ENCODE peak calls at places on chromosomes 16 and 17, in seven cellular contexts. Y, I, H, C, V, L and K are unnamed samples.

GRCh38 chr17:7043544-7044268 is at the start of gene SLC16A11:
- DNase-seq in Y (no peak), I (no peak), H (peak), C (peak), V (peak), L (peak), K (peak)

GRCh38 chr16:49951568-49952195 is 73.3 kb upstream of the CNEP1R1 start:
- DNase-seq in Y (peak), I (no peak), H (no peak), C (no peak), V (no peak), L (no peak), K (peak)

GRCh38 chr17:1375615-1376014 is 24.4 kb downstream of the YWHAE start:
- DNase-seq in Y (no peak), I (no peak), H (no peak), C (no peak), V (no peak), L (no peak), K (no peak)

GRCh38 chr17:72370819-72371218 is 250.0 kb downstream of the SOX9 start:
- DNase-seq in Y (peak), I (no peak), H (no peak), C (no peak), V (no peak), L (no peak), K (no peak)

GRCh38 chr16:67447508-67448076 is 16.7 kb downstream of the HSD11B2 start:
- DNase-seq in Y (peak), I (no peak), H (peak), C (peak), V (no peak), L (no peak), K (peak)

GRCh38 chr17:28864991-28865849 is 10.4 kb downstream of the ERAL1 start:
- DNase-seq in Y (no peak), I (no peak), H (no peak), C (no peak), V (peak), L (no peak), K (no peak)

GRCh38 chr17:48626470-48627241 is 498 bp upstream of the HOXB9 start:
- DNase-seq in Y (peak), I (no peak), H (peak), C (no peak), V (no peak), L (no peak), K (peak)

GRCh38 chr17:45953561-45953960 is 45.5 kb upstream of the STH start:
- DNase-seq in Y (no peak), I (no peak), H (no peak), C (no peak), V (no peak), L (no peak), K (no peak)

GRCh38 chr16:85733839-85734170 is 17.1 kb downstream of the C16orf74 start:
- DNase-seq in Y (peak), I (no peak), H (no peak), C (no peak), V (no peak), L (no peak), K (peak)

GRCh38 chr16:23030001-23030400 is 119.3 kb downstream of the USP31 start:
- DNase-seq in Y (no peak), I (no peak), H (no peak), C (no peak), V (no peak), L (no peak), K (no peak)

GRCh38 chr16:70685061-70685937 is 554 bp downstream of the MTSS2 start:
- DNase-seq in Y (no peak), I (no peak), H (no peak), C (no peak), V (no peak), L (no peak), K (peak)

GRCh38 chr16:1650131-1650530 is 27.9 kb upstream of the JPT2 start:
- DNase-seq in Y (no peak), I (no peak), H (no peak), C (no peak), V (no peak), L (no peak), K (no peak)

GRCh38 chr17:68122587-68122986 is 87.1 kb downstream of the KPNA2 start:
- DNase-seq in Y (no peak), I (no peak), H (no peak), C (no peak), V (no peak), L (no peak), K (no peak)

GRCh38 chr17:78284146-78284545 is 52.7 kb downstream of the TMEM235 start:
- DNase-seq in Y (peak), I (no peak), H (no peak), C (no peak), V (no peak), L (no peak), K (no peak)

GRCh38 chr17:64534187-64534586 is 27.4 kb downstream of the CEP95 start:
- DNase-seq in Y (peak), I (no peak), H (peak), C (no peak), V (no peak), L (no peak), K (no peak)

GRCh38 chr16:13902677-13903076 is 17.3 kb upstream of the ERCC4 start:
- DNase-seq in Y (no peak), I (no peak), H (peak), C (no peak), V (no peak), L (no peak), K (no peak)

GRCh38 chr16:30068750-30069574 is 3.4 kb downstream of the ALDOA start:
- DNase-seq in Y (peak), I (no peak), H (peak), C (no peak), V (no peak), L (no peak), K (peak)

GRCh38 chr17:80528521-80528920 is 16.1 kb upstream of the RPTOR start:
- DNase-seq in Y (no peak), I (no peak), H (no peak), C (no peak), V (no peak), L (peak), K (peak)

GRCh38 chr16:89096768-89097527 is 3.3 kb downstream of the ACSF3 start:
- DNase-seq in Y (no peak), I (no peak), H (no peak), C (no peak), V (no peak), L (no peak), K (no peak)